ENCODE peak calls at places on chromosomes 12 and 14, in four cellular contexts. M is A549, K is HepG2, D is K562. X is an unnamed sample.

GRCh38 chr12:50778663-50779590 is 15.0 kb downstream of the ATF1 start:
- DNase-seq in K (peak), D (no peak), M (no peak), X (no peak)

GRCh38 chr14:103735815-103736545 is 20.4 kb downstream of the ZFYVE21 start:
- DNase-seq in M (no peak), D (no peak), K (no peak), X (no peak)

GRCh38 chr12:69662764-69663163 is 36.3 kb downstream of the BEST3 start:
- DNase-seq in K (no peak), D (no peak), M (no peak), X (no peak)

GRCh38 chr12:11601647-11602046 is 47.8 kb upstream of the ETV6 start:
- DNase-seq in D (no peak), K (no peak), M (no peak), X (no peak)

GRCh38 chr14:24710403-24711063 is 76.5 kb upstream of the GZMB start:
- DNase-seq in K (peak), D (peak), M (peak), X (no peak)

GRCh38 chr12:19288603-19289244 is 150.6 kb upstream of the AEBP2 start:
- DNase-seq in K (peak), M (peak), D (peak), X (no peak)

GRCh38 chr14:101216725-101217463 is 313.4 kb upstream of the RTL1 start:
- DNase-seq in D (no peak), K (peak), M (no peak), X (peak)

GRCh38 chr14:85122690-85123089 is 407.3 kb upstream of the FLRT2 start:
- DNase-seq in M (no peak), D (no peak), K (no peak), X (no peak)

GRCh38 chr12:114679452-114679875 is 4.5 kb downstream of the TBX3 start:
- DNase-seq in K (no peak), M (no peak), D (no peak), X (peak)

GRCh38 chr14:94761348-94761998 is 8.4 kb downstream of the GSC start:
- DNase-seq in D (no peak), K (no peak), M (no peak), X (no peak)

GRCh38 chr14:79294506-79294905 is 916.8 kb downstream of the DIO2 start:
- DNase-seq in M (no peak), D (no peak), K (no peak), X (no peak)

DNA sequence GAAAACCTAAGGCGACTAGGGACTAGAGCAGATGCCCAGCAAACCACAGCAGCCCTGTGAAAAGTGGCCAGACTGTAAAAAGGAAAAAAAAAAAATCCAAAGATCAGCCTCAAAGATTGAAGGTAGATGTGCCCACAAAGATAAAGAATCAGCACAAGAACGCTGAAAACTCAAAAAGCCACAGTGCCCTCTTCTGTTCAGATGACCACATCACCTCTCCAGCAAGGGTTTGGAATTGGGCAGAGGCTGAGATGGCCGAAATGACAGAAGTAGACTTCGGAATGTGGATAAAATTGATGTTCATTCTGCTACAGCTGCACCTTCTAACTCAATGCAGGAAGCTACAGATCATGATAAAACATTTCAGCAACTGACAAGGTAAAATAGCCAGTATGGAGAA is 154.4 kb downstream of the GPHN start:
- DNase-seq in K (peak), M (peak), D (no peak), X (no peak)
- TF ChIP-seq PHF8 in K (no peak), M (no peak), D (no peak), X (no peak)

DNA sequence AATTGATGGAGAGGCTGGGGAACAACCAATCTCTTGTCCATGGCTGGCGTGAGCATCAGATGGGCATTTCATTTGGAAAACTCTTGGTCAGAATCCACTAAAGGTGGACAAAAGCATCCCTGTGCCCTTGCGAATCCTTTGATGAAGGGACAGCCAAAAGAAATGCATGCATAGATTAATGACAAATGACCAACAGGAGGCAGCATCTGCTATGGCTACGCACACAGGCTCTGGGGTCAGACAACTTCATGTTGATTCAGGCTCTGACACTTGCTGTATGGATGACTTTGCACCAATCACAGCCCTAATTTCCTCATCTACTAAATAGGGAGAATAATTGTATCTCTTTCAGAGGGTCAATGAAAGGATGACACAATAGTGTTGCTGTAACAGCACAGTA is 117.5 kb downstream of the ASCL4 start:
- DNase-seq in K (no peak), M (peak), D (peak), X (no peak)
- TF ChIP-seq PHF8 in K (no peak), M (no peak), D (no peak), X (no peak)

GRCh38 chr14:56144176-56144575 is 26.0 kb downstream of the PELI2 start:
- DNase-seq in K (no peak), M (no peak), D (no peak), X (no peak)

GRCh38 chr14:56147980-56148901 is 30.0 kb downstream of the PELI2 start:
- DNase-seq in D (no peak), K (no peak), M (no peak), X (no peak)

GRCh38 chr14:56143025-56143424 is 24.8 kb downstream of the PELI2 start:
- DNase-seq in D (no peak), M (no peak), K (no peak), X (no peak)

GRCh38 chr14:56145181-56145580 is 27.0 kb downstream of the PELI2 start:
- DNase-seq in D (no peak), M (no peak), K (no peak), X (no peak)

GRCh38 chr14:56145965-56146364 is 27.8 kb downstream of the PELI2 start:
- DNase-seq in D (no peak), M (peak), K (no peak), X (no peak)
- TF ChIP-seq PHF8 in D (no peak), M (no peak), K (no peak), X (no peak)

GRCh38 chr14:68975667-68976066 is 3.4 kb downstream of the ACTN1 start:
- DNase-seq in D (no peak), K (no peak), M (no peak), X (no peak)
- TF ChIP-seq PHF8 in D (no peak), K (no peak), M (no peak), X (no peak)

X was measured in H1.